ENCODE peak calls at places on chromosomes 16 and 17, in four cellular contexts. T, I, Z and D are unnamed samples.

GRCh38 chr17:56594528-56595418 is 1.3 kb downstream of the NOG start:
- DNase-seq in T (no peak), I (peak), Z (no peak), D (peak)

GRCh38 chr16:57786632-57787518 is 15.4 kb downstream of the KIFC3 start:
- DNase-seq in T (no peak), I (no peak), Z (no peak), D (no peak)

GRCh38 chr17:27471321-27472269 is 15.3 kb downstream of the KSR1 start:
- DNase-seq in T (no peak), I (no peak), Z (peak), D (no peak)

GRCh38 chr16:46803373-46803772 is 27.6 kb downstream of the C16orf87 start:
- DNase-seq in T (no peak), I (no peak), Z (no peak), D (no peak)

GRCh38 chr17:8896087-8896486 is 28.6 kb upstream of the PIK3R6 start:
- DNase-seq in T (no peak), I (no peak), Z (no peak), D (no peak)

GRCh38 chr16:83040174-83040573 is 413.4 kb downstream of the CDH13 start:
- DNase-seq in T (no peak), I (no peak), Z (no peak), D (no peak)

GRCh38 chr16:88810868-88811599 is 694 bp downstream of the APRT start:
- DNase-seq in T (no peak), I (peak), Z (no peak), D (peak)

GRCh38 chr17:51559778-51560177 is 299.4 kb downstream of the UTP18 start:
- DNase-seq in T (no peak), I (no peak), Z (no peak), D (no peak)

GRCh38 chr17:4853195-4853762 is 20.1 kb downstream of the MINK1 start:
- DNase-seq in T (no peak), I (no peak), Z (no peak), D (no peak)

GRCh38 chr17:31319253-31319661 is 2.2 kb downstream of the EVI2A start:
- DNase-seq in T (no peak), I (peak), Z (peak), D (no peak)

GRCh38 chr17:31320231-31320630 is 1.2 kb downstream of the EVI2A start:
- DNase-seq in T (no peak), I (no peak), Z (no peak), D (no peak)

GRCh38 chr17:31321481-31321880 is at the start of gene EVI2A:
- DNase-seq in T (no peak), I (peak), Z (peak), D (peak)

GRCh38 chr17:31320791-31321190 is 631 bp downstream of the EVI2A start:
- DNase-seq in T (no peak), I (no peak), Z (no peak), D (no peak)

DNA sequence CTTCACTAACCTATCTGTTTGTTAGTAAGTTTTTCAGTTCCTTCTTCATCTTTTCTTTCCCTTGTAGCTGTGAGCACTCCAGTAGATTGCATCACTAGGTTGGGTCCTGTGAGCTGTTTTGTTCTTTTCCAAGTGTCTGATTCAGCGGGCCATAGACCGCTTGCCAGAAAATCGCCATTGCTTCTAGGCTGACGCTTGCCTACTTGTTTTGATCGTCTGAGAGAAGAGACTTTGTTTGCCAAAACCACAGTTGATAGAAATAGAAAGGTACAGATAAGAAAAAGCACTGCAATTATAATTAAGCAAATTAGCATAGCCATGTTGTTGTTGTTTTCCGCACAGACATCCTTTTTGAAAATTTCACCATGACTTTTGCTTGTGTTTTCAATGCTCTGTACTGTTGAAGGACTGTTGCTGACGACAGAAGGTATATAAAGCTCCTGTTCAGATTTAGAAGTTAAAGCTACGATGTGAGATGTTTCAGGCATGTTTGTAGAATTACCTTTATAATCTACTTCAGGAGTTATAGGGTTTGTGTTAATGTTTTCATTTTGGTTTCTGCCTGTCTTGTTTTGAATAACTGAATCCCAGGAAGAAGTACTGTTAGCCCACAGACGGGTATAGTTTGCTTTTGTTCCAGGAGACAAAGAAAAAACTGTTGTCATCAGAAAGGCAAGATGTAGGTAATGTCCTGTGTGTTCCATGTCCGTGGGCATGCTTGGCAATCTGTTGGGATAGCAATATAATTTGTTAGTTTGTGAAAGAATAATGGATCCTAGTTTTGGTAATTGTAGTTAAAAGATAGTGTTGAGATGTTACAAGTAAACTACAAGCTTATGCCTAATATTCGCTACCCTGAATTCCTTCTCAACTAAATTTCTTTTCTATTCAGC is 2.9 kb downstream of the EVI2A start:
- DNase-seq in T (no peak), I (peak), Z (peak), D (no peak)
- TF ChIP-seq SPI1 in T (no peak), I (no peak), Z (peak), D (peak)

GRCh38 chr17:77649717-77650211 is 308.7 kb upstream of the TNRC6C start:
- DNase-seq in T (peak), I (no peak), Z (no peak), D (no peak)
- TF ChIP-seq SPI1 in T (no peak), I (no peak), Z (no peak), D (no peak)

GRCh38 chr17:44976198-44976597 is 8.1 kb upstream of the C1QL1 start:
- DNase-seq in T (no peak), I (no peak), Z (no peak), D (no peak)

GRCh38 chr17:44978807-44979206 is 10.7 kb upstream of the C1QL1 start:
- DNase-seq in T (no peak), I (no peak), Z (no peak), D (no peak)

GRCh38 chr17:44979426-44980273 is 11.5 kb upstream of the C1QL1 start:
- DNase-seq in T (no peak), I (no peak), Z (no peak), D (no peak)

GRCh38 chr17:44977740-44978584 is 9.9 kb upstream of the C1QL1 start:
- DNase-seq in T (no peak), I (no peak), Z (no peak), D (no peak)

DNA sequence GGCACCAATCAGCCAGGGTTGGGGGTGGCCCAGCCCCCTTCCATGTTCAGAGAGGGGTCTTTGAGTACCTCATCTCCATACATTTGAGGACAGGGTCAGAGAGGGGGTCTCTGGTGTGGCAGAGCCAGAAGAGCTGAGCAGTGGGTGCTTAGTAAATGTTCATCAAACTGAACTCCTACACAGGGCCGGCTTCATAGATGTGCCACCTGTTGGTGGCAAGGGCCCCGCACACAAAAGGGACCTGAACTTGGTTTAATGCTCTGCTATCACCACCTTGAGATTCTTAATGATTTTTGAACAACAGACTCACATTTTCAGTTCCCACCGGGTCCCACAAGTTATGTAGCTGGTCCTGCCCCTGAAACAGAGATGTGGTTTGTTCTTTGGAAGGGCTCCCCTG is 9.0 kb upstream of the C1QL1 start:
- DNase-seq in T (no peak), I (no peak), Z (no peak), D (no peak)
- TF ChIP-seq SPI1 in T (no peak), I (no peak), Z (no peak), D (no peak)

GRCh38 chr17:42016952-42017865 is at the start of gene DNAJC7:
- DNase-seq in T (peak), I (peak), Z (peak), D (peak)

GRCh38 chr17:42018988-42019387 is 902 bp upstream of the NKIRAS2 start:
- DNase-seq in T (no peak), I (no peak), Z (no peak), D (no peak)

GRCh38 chr17:42018339-42018738 is 1.1 kb upstream of the DNAJC7 start:
- DNase-seq in T (no peak), I (no peak), Z (no peak), D (no peak)

GRCh38 chr17:42017866-42018200 is 594 bp upstream of the DNAJC7 start:
- DNase-seq in T (no peak), I (no peak), Z (no peak), D (no peak)

GRCh38 chr17:42016411-42016831 is 818 bp downstream of the DNAJC7 start:
- DNase-seq in T (peak), I (no peak), Z (no peak), D (no peak)
- TF ChIP-seq SPI1 in T (peak), I (peak), Z (no peak), D (no peak)

GRCh38 chr17:81734405-81735055 is 22.4 kb downstream of the SLC25A10 start:
- DNase-seq in T (no peak), I (no peak), Z (no peak), D (no peak)
- TF ChIP-seq SPI1 in T (no peak), I (no peak), Z (no peak), D (no peak)

GRCh38 chr17:36850794-36851193 is 86.5 kb upstream of the LHX1 start:
- DNase-seq in T (no peak), I (no peak), Z (no peak), D (no peak)
- TF ChIP-seq SPI1 in T (no peak), I (no peak), Z (no peak), D (no peak)

GRCh38 chr17:68390888-68391545 is 66.3 kb downstream of the WIPI1 start:
- DNase-seq in T (no peak), I (no peak), Z (no peak), D (no peak)
- TF ChIP-seq SPI1 in T (no peak), I (no peak), Z (no peak), D (no peak)

GRCh38 chr17:79364695-79365094 is 246.2 kb downstream of the RBFOX3 start:
- DNase-seq in T (no peak), I (no peak), Z (no peak), D (no peak)
- TF ChIP-seq SPI1 in T (no peak), I (no peak), Z (no peak), D (no peak)